ENCODE peak calls at places on chromosomes 4 and X, in six cellular contexts. V, I, E, B, C and Q are unnamed samples.

GRCh38 chrX:23195097-23195496 is 139.6 kb upstream of the PTCHD1 start:
- DNase-seq in C (no peak), B (no peak), I (no peak), V (no peak), E (peak; percentile 8), Q (no peak)

GRCh38 chr4:76279462-76279861 is 27.1 kb upstream of the STBD1 start:
- DNase-seq in B (no peak), V (no peak), I (no peak), C (no peak), E (no peak), Q (no peak)

GRCh38 chrX:120790118-120790517 is 85.5 kb downstream of the CT47B1 start:
- DNase-seq in E (peak; percentile 54), B (peak; percentile 12), C (peak; percentile 47), I (peak; percentile 60), V (peak; percentile 72), Q (peak; percentile 4)

GRCh38 chr4:30903493-30903892 is 183.3 kb downstream of the PCDH7 start:
- DNase-seq in V (no peak), C (no peak), E (peak; percentile 50), B (no peak), I (no peak), Q (no peak)

GRCh38 chr4:58502839-58503238 is 1392.7 kb upstream of the IGFBP7 start:
- DNase-seq in B (no peak), V (no peak), C (no peak), I (no peak), E (no peak), Q (no peak)

GRCh38 chrX:29870608-29871007 is 344.8 kb upstream of the MAGEB2 start:
- DNase-seq in E (no peak), C (no peak), B (no peak), V (no peak), I (no peak), Q (no peak)

GRCh38 chr4:147312376-147313046 is 168.4 kb upstream of the EDNRA start:
- DNase-seq in E (peak; percentile 32), C (no peak), I (no peak), B (no peak), V (no peak), Q (no peak)

GRCh38 chrX:108199691-108200090 is 108.1 kb downstream of the ATG4A start:
- DNase-seq in I (no peak), C (peak; percentile 3), V (peak; percentile 7), B (no peak), E (no peak), Q (peak; percentile 45)

GRCh38 chr4:122901621-122902020 is 20.8 kb downstream of the NUDT6 start:
- DNase-seq in I (no peak), V (no peak), E (no peak), C (no peak), B (no peak), Q (no peak)

GRCh38 chr4:38069271-38069760 is 109.1 kb downstream of the PTTG2 start:
- DNase-seq in V (peak; percentile 23), B (peak; percentile 72), C (peak; percentile 90), E (peak; percentile 80), I (no peak), Q (no peak)

GRCh38 chr4:137688651-137689050 is 156.4 kb upstream of the PCDH18 start:
- DNase-seq in V (no peak), I (no peak), C (no peak), E (no peak), B (no peak), Q (no peak)

GRCh38 chrX:133254666-133255065 is 36.5 kb upstream of the TFDP3 start:
- DNase-seq in E (peak; percentile 49), I (no peak), B (no peak), C (no peak), V (no peak), Q (no peak)

GRCh38 chr4:101792056-101792575 is 1.6 kb downstream of the BANK1 start:
- DNase-seq in B (no peak), V (no peak), E (no peak), C (no peak), I (no peak), Q (no peak)

GRCh38 chr4:158008551-158009218 is 164.1 kb downstream of the GASK1B start:
- DNase-seq in V (no peak), E (peak; percentile 86), I (no peak), B (no peak), C (peak; percentile 22), Q (no peak)

GRCh38 chrX:39899876-39900787 is 197.6 kb downstream of the BCOR start:
- DNase-seq in C (no peak), E (no peak), B (no peak), I (no peak), V (no peak), Q (no peak)

GRCh38 chr4:68953056-68953455 is 1.5 kb upstream of the UGT2A3 start:
- DNase-seq in E (no peak), C (no peak), I (no peak), V (no peak), B (no peak), Q (no peak)

DNA sequence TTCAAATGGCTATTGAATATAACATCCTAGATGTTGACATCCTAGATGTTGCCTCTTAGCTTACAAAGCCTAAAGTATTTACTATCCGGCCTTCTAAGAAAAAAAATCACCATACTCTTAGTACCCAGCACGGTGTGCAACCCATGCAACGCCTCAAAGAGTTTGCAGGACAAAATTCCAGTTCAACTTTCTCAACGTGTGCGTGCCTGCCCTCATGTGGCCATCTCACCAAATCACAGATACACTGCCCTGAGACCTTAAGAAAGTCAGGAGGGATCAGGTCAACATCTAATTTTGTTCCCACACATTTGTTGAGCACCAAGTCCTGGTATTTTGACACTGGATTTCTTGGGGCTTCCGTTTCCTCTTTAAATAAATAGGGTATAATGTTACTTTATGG is 68.3 kb downstream of the CRMP1 start:
- DNase-seq in V (peak; percentile 8), I (no peak), E (no peak), C (no peak), B (no peak), Q (peak; percentile 21)
- TF ChIP-seq CTCF in V (peak; percentile 76), I (peak; percentile 53), E (peak; percentile 63), C (peak; percentile 24), B (peak; percentile 18), Q (peak; percentile 61)

DNA sequence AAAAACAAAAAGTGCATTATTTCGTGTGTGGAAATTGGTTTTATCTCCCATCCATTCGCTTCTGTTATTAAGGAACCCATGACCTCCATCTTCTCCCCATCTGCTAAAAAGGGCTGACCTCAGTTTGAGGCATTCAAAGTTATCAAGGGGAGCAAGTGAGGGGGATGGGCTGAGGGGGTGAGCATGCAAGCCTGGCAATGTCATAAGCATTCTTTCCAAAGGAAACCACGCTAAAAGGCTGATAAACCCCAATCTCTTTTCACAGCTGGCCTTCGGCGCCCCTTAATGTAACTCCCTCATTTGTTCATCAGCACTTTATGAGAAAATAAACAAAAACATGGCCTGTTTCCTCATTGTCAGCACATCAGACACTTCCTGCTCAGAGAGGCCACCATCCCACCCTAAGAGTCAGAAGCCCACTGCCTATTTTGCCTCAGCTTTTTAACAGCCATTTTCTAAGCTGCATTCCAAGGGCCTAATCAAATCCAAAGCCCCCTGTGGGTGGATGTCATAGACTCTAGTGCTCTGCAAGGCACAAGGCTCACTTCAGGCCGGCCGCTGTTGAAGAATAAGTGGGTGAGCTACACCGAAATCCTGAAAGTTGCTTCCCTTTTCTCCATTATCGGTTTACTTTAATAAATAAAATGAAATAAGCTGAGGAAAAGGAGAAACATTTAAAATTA is 92.0 kb upstream of the SRD5A3 start:
- DNase-seq in E (no peak), V (no peak), C (no peak), B (no peak), I (no peak), Q (no peak)
- TF ChIP-seq CTCF in E (no peak), V (no peak), C (no peak), B (no peak), I (no peak), Q (no peak)

DNA sequence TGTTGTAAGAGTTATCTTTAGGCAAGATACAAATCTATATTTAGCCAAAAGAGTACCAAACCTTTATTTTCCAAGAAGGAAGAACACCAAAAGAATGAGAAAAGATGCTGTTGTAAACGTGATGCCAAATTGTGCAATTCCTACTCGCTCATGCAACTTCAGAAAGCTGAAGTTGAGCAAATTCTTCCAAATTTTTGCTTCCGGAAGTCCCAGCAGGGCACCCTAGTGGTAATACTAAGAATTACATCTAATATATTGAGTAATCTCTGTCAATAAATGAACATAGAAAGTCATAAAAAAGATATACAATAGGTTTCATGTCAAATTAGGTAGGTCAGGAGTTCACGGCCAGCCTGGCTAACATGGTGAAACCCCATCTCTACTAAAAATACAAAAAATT is 36.0 kb upstream of the SMARCAD1 start:
- DNase-seq in I (no peak), V (no peak), C (no peak), B (no peak), E (no peak), Q (no peak)
- TF ChIP-seq CTCF in I (peak; percentile 14), V (peak; percentile 72), C (peak; percentile 18), B (peak; percentile 23), E (peak; percentile 28), Q (peak; percentile 58)

GRCh38 chr4:169100656-169101055 is 90.6 kb upstream of the CBR4 start:
- DNase-seq in B (no peak), E (no peak), I (no peak), C (no peak), V (no peak), Q (no peak)

GRCh38 chr4:169105620-169106019 is 95.6 kb upstream of the CBR4 start:
- DNase-seq in V (no peak), B (no peak), C (no peak), E (no peak), I (no peak), Q (no peak)

GRCh38 chr4:169106696-169107229 is 96.7 kb upstream of the CBR4 start:
- DNase-seq in B (no peak), C (no peak), E (no peak), V (no peak), I (no peak), Q (no peak)

GRCh38 chr4:169102011-169102410 is 92.0 kb upstream of the CBR4 start:
- DNase-seq in I (no peak), V (no peak), B (no peak), C (no peak), E (no peak), Q (no peak)

GRCh38 chr4:169103966-169104412 is 93.9 kb upstream of the CBR4 start:
- DNase-seq in V (no peak), E (no peak), I (no peak), C (peak; percentile 50), B (no peak), Q (no peak)
- TF ChIP-seq CTCF in V (no peak), E (no peak), I (no peak), C (no peak), B (no peak), Q (no peak)

GRCh38 chr4:48906283-48907173 is at the start of gene OCIAD2:
- DNase-seq in V (peak; percentile 92), C (peak; percentile 89), B (peak; percentile 86), I (no peak), E (peak; percentile 49), Q (peak; percentile 32)
- TF ChIP-seq CTCF in V (peak; percentile 69), C (no peak), B (no peak), I (no peak), E (no peak), Q (no peak)